ENCODE peak calls at places on chromosomes 13 and 19, in four cellular contexts. I is body of pancreas, U is tibial nerve, F is heart right ventricle. V is an unnamed sample.

GRCh38 chr13:50292082-50292481 is 276.8 kb downstream of the KCNRG start:
- DNase-seq in I (no peak), U (no peak), F (no peak), V (no peak)

GRCh38 chr19:6674868-6675305 is 4.9 kb upstream of the TNFSF14 start:
- DNase-seq in I (peak), U (peak), F (peak), V (peak)

GRCh38 chr13:49217962-49218492 is 2.1 kb upstream of the MLNR start:
- DNase-seq in I (no peak), U (no peak), F (no peak), V (no peak)

GRCh38 chr13:113075711-113076110 is 29.9 kb upstream of the F7 start:
- DNase-seq in I (no peak), U (no peak), F (no peak), V (no peak)

GRCh38 chr19:38696733-38697055 is 47.6 kb downstream of the CAPN12 start:
- DNase-seq in I (no peak), U (no peak), F (no peak), V (no peak)

GRCh38 chr13:96379967-96380366 is 290.1 kb downstream of the HS6ST3 start:
- DNase-seq in I (no peak), U (no peak), F (no peak), V (no peak)

GRCh38 chr13:40878321-40878720 is 88.9 kb downstream of the SLC25A15 start:
- DNase-seq in I (no peak), U (no peak), F (no peak), V (no peak)

GRCh38 chr19:55546822-55547614 is 1.7 kb upstream of the SBK3 start:
- DNase-seq in I (peak), U (peak), F (peak), V (peak)

GRCh38 chr19:54577334-54577733 is 3.7 kb downstream of the LILRA2 start:
- DNase-seq in I (no peak), U (no peak), F (no peak), V (no peak)

GRCh38 chr19:10013834-10014618 is 743 bp downstream of the RDH8 start:
- DNase-seq in I (no peak), U (no peak), F (no peak), V (peak)

GRCh38 chr13:71867101-71867814 is at the start of gene DACH1:
- DNase-seq in I (peak), U (peak), F (peak), V (peak)

GRCh38 chr13:33968520-33969507 is 150.9 kb downstream of the RFC3 start:
- DNase-seq in I (no peak), U (no peak), F (no peak), V (no peak)

GRCh38 chr19:50564229-50565105 is 3.8 kb downstream of the LRRC4B start:
- DNase-seq in I (no peak), U (no peak), F (no peak), V (no peak)

GRCh38 chr13:85816413-85816812 is 17.2 kb upstream of the SLITRK6 start:
- DNase-seq in I (no peak), U (no peak), F (no peak), V (peak)

GRCh38 chr13:40563350-40564125 is 102.9 kb downstream of the FOXO1 start:
- DNase-seq in I (no peak), U (no peak), F (no peak), V (no peak)

GRCh38 chr19:13169769-13170168 is 19.6 kb downstream of the IER2 start:
- DNase-seq in I (peak), U (no peak), F (no peak), V (peak)

GRCh38 chr13:99206873-99207272 is 6.2 kb downstream of the UBAC2 start:
- DNase-seq in I (no peak), U (no peak), F (no peak), V (no peak)

GRCh38 chr13:24022568-24022967 is 125.3 kb upstream of the C1QTNF9B start:
- DNase-seq in I (no peak), U (no peak), F (no peak), V (no peak)

GRCh38 chr19:34274284-34274826 is 20.0 kb downstream of the GARRE1 start:
- DNase-seq in I (no peak), U (no peak), F (no peak), V (no peak)

GRCh38 chr19:48397263-48397635 is 3.8 kb downstream of the GRIN2D start:
- DNase-seq in I (no peak), U (no peak), F (no peak), V (no peak)
- H3K4me3 ChIP-seq in I (no peak), U (no peak), F (peak), V (no peak)

DNA sequence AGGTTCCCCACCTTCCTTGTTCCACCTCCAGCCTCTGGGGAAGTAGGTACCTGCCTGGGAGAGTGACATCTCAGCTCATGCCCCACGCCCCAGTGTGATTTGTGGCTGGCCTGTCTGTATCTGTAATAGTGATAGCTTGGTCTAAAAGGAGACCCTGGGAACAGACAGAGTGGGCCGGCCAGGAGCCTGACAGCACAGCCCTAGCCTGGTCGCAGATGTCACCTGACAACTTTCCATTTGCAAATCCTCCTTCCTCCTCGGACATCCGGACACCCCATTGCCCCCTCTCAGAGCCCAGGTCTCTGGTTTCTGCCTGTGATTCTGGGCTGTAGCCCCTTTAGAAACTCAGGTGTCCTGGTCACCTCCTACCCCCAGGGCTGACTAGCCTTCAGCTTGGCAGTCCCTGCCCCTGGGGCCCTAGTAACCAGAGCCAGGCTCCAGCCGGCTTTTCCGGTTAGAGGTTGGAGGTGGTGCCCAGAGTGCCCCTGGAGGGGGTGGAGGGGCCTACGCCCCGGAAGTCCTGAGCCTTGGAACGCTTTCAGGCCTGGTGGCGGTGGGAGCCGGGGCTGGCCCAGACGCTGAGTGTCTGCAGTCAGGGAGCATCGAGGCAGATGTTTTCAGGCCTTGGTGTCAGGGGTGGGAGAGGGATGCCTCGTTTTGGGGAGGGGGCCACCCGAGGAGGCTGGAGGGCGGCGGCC is 6.5 kb downstream of the LRRC8E start:
- DNase-seq in I (peak), U (no peak), F (no peak), V (peak)
- TF ChIP-seq CTCF in I (no peak), U (no peak), F (no peak), V (no peak)

DNA sequence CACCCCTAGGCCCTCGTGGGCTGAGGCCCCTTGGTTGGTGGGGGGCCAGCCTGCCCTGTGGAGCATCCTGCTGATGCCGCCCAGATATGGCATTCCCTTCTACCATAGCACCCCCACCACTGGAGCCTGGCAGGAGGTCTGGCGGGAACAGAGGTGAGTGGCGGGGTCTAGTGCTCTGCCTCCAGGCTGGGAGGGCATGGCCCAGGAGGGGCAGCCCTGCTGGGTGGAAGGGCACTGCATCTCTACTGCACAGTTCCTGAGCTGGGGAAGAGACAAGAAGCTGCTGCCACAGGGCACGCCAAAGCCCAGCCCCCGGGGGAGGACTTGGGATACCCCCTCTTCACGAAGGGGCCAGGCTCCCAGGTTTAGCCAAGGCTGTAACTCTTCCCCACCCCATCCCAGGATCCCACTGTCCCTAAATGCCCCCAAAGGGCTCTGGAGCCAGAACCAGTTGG is 2.4 kb upstream of the KMT2B start:
- DNase-seq in I (no peak), U (no peak), F (no peak), V (no peak)
- H3K4me3 ChIP-seq in I (no peak), U (no peak), F (no peak), V (peak)

DNA sequence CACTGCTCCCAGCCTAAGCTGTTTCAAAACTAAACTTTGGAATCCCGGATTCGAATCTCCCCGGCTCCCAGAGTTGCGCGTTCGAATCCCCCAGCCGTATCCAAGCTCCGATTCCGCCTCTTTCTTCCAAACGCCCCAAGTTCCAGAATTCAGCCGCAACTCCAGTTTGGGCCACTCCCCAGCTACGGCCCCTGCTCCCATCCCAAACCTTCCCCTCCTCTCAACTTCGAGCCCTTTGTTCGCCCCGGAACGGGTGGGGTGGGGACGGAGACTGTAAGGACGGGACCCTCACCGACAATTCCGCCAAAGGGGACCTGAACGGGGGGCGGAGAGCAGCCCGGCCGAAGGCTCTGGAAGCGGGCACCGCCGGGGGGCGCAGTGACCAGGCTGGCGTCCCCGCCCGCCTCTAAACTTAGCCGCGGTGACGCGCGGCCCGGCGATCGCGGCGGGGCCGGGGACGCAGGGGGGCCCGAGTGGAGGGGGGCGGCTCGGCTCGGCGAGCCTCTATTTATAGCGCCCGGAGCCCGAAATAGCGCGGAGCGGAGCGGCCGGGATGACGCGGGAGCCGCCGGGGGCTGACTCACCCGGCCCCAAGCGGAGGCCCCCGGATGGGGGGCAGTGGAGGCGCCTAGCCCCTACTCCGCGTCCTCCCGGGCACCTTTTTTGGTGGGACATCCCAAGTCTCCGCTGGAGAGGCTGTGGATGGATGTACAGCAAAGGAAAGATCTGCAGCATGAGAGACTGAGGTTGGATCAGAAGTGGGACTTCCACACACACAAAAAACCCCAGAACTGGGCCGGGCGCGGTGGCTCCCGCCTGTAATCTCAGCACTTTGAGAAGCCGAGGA is 4.9 kb upstream of the ERCC1 start:
- DNase-seq in I (no peak), U (no peak), F (peak), V (peak)
- TF ChIP-seq CTCF in I (no peak), U (no peak), F (peak), V (peak)

DNA sequence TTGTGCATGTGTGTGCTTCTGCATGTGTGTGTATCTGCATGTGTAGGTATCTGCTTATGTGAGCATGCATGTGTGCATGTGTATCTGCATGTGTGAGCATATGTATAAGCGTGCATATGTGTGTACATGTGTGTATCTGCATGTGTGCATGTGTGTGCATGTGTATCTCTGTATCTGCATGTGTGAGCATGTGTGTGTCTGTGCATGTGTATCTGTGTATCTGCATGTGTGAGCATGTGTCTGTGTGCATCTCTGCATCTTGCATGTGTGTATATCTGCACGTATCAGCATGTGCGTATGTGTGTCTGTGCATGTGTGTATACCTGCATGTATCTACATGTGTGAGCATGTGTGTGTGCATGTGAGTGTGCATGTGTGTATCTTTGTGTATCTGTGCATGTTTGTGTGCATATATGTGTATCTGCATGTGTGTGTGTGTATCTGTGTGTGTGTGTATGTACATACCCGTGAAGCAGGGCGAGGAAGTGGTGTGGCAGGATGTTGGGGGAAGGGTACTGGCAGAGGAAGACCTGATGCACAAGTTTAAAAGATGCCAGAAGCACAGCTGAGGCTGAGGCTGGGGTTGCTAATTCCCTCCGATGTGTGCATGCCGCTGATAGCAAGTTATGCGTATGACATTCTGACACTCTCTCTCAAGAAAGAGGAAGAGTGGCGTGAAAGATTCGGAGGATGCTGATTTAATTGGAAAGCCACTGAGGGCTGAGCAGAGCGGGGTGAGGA is 64.2 kb downstream of the TEX29 start:
- DNase-seq in I (no peak), U (no peak), F (no peak), V (no peak)
- H3K4me3 ChIP-seq in I (no peak), U (no peak), F (no peak), V (no peak)

GRCh38 chr19:35601971-35602370 is 10.6 kb upstream of the HAUS5 start:
- DNase-seq in I (no peak), U (no peak), F (no peak), V (no peak)
- TF ChIP-seq CTCF in I (no peak), U (no peak), F (no peak), V (no peak)